ENCODE peak calls at places on chromosome 9, in four cellular contexts. S is adipocyte, Q is tibial artery, T is pancreas. Z is an unnamed sample.

GRCh38 chr9:35636135-35636876 is 14.4 kb downstream of the SIT1 start:
- DNase-seq in Q (peak), T (no peak), S (no peak), Z (no peak)

GRCh38 chr9:110257097-110257955 is 1.0 kb upstream of the TXN start:
- DNase-seq in S (peak), Q (no peak), T (peak), Z (peak)

GRCh38 chr9:114516913-114517312 is 11.6 kb upstream of the WHRN start:
- DNase-seq in T (no peak), S (no peak), Q (no peak), Z (peak)

GRCh38 chr9:135170535-135170934 is 83.1 kb downstream of the OLFM1 start:
- DNase-seq in S (no peak), T (no peak), Q (no peak), Z (no peak)

GRCh38 chr9:3874472-3875370 is 348.9 kb upstream of the RFX3 start:
- DNase-seq in S (no peak), T (no peak), Q (no peak), Z (no peak)

GRCh38 chr9:88781500-88782391 is 209.5 kb upstream of the S1PR3 start:
- DNase-seq in T (no peak), Q (peak), S (peak), Z (no peak)

GRCh38 chr9:93810028-93810971 is 144.9 kb downstream of the BARX1 start:
- DNase-seq in T (no peak), S (no peak), Q (no peak), Z (no peak)

GRCh38 chr9:106772523-106773290 is 90.3 kb upstream of the ZNF462 start:
- DNase-seq in S (peak), Q (no peak), T (no peak), Z (peak)

GRCh38 chr9:109251080-109251775 is 69.6 kb downstream of the EPB41L4B start:
- DNase-seq in S (peak), T (peak), Q (no peak), Z (peak)

GRCh38 chr9:86641970-86642369 is 287.8 kb upstream of the TUT7 start:
- DNase-seq in Q (no peak), S (no peak), T (no peak), Z (no peak)

GRCh38 chr9:133237271-133237731 is 28.3 kb upstream of the OBP2B start:
- DNase-seq in S (peak), Q (no peak), T (no peak), Z (no peak)

GRCh38 chr9:20604561-20604960 is 17.7 kb downstream of the MLLT3 start:
- DNase-seq in Q (no peak), S (peak), T (no peak), Z (no peak)

GRCh38 chr9:36986548-36987408 is 47.3 kb downstream of the PAX5 start:
- DNase-seq in T (no peak), S (no peak), Q (peak), Z (no peak)

GRCh38 chr9:76691761-76692313 is 72.4 kb upstream of the PCA3 start:
- DNase-seq in Q (no peak), T (no peak), S (no peak), Z (no peak)

GRCh38 chr9:86035827-86036440 is 63.4 kb downstream of the GOLM1 start:
- DNase-seq in S (no peak), T (no peak), Q (no peak), Z (no peak)

GRCh38 chr9:72557549-72557948 is 36.1 kb downstream of the TMC1 start:
- DNase-seq in S (peak), T (no peak), Q (no peak), Z (peak)

GRCh38 chr9:8679405-8679951 is 879.9 kb upstream of the DMAC1 start:
- DNase-seq in T (no peak), Q (no peak), S (no peak), Z (no peak)

GRCh38 chr9:121756477-121757285 is 105.2 kb downstream of the DAB2IP start:
- DNase-seq in T (peak), S (no peak), Q (no peak), Z (no peak)

GRCh38 chr9:106503759-106504158 is 359.2 kb upstream of the ZNF462 start:
- DNase-seq in Q (no peak), T (no peak), S (no peak), Z (no peak)

GRCh38 chr9:89896806-89897340 is 292.1 kb downstream of the GADD45G start:
- DNase-seq in Q (no peak), S (no peak), T (no peak), Z (no peak)

GRCh38 chr9:91682806-91683205 is 259.2 kb upstream of the NFIL3 start:
- DNase-seq in Q (no peak), S (peak), T (no peak), Z (peak)

GRCh38 chr9:114108016-114108833 is 9.1 kb upstream of the KIF12 start:
- DNase-seq in Q (peak), S (peak), T (peak), Z (peak)

GRCh38 chr9:20593131-20593530 is 29.2 kb downstream of the MLLT3 start:
- DNase-seq in Q (no peak), T (no peak), S (no peak), Z (no peak)

GRCh38 chr9:133103987-133104505 is 17.0 kb downstream of the RALGDS start:
- DNase-seq in T (peak), S (no peak), Q (peak), Z (no peak)

GRCh38 chr9:5455181-5455580 is 4.8 kb downstream of the CD274 start:
- DNase-seq in Q (no peak), T (no peak), S (peak), Z (peak)

GRCh38 chr9:15714746-15715145 is 161.9 kb downstream of the CCDC171 start:
- DNase-seq in S (no peak), Q (no peak), T (no peak), Z (no peak)

GRCh38 chr9:123929177-123929869 is 603 bp downstream of the DENND1A start:
- DNase-seq in Q (no peak), S (no peak), T (peak), Z (peak)

GRCh38 chr9:34010979-34011378 is 37.7 kb downstream of the UBAP2 start:
- DNase-seq in S (peak), T (no peak), Q (no peak), Z (peak)

GRCh38 chr9:115922441-115922840 is 231.2 kb upstream of the PAPPA start:
- DNase-seq in S (no peak), Q (no peak), T (no peak), Z (no peak)

DNA sequence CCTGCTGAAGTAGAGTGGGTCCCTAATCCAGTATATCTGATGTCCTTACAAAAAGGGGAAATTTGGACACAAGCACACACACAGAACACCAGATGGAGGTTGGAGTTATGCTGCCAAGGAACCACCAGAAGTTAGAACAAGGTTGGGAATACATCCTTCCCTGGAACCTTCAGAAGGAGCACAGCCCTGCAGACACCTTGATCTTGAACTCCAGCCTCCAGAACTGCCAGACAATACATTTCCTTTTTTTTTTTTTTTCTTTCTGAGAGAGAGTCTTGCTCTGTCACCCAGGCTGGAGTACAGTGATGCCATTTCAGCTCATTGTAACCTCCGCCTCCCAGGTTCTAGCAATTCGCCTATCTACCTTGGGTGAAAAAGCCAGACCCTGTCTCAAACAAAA is 7.1 kb upstream of the ODF2 start:
- DNase-seq in T (no peak), Q (no peak), S (no peak), Z (no peak)
- H3K4me3 ChIP-seq in T (no peak), Q (no peak), S (no peak), Z (no peak)

GRCh38 chr9:129178983-129179382 is 922 bp upstream of the IER5L start:
- DNase-seq in T (no peak), S (no peak), Q (no peak), Z (peak)
- H3K4me3 ChIP-seq in T (no peak), S (no peak), Q (no peak), Z (no peak)

GRCh38 chr9:83538890-83539238 is 663 bp upstream of the FRMD3 start:
- DNase-seq in Q (no peak), T (no peak), S (no peak), Z (no peak)

GRCh38 chr9:83535736-83536135 is 2.5 kb downstream of the FRMD3 start:
- DNase-seq in S (no peak), Q (no peak), T (no peak), Z (no peak)

GRCh38 chr9:83536332-83536731 is 1.9 kb downstream of the FRMD3 start:
- DNase-seq in T (no peak), Q (no peak), S (no peak), Z (no peak)

GRCh38 chr9:83537331-83538171 is 650 bp downstream of the FRMD3 start:
- DNase-seq in S (peak), Q (no peak), T (peak), Z (no peak)

DNA sequence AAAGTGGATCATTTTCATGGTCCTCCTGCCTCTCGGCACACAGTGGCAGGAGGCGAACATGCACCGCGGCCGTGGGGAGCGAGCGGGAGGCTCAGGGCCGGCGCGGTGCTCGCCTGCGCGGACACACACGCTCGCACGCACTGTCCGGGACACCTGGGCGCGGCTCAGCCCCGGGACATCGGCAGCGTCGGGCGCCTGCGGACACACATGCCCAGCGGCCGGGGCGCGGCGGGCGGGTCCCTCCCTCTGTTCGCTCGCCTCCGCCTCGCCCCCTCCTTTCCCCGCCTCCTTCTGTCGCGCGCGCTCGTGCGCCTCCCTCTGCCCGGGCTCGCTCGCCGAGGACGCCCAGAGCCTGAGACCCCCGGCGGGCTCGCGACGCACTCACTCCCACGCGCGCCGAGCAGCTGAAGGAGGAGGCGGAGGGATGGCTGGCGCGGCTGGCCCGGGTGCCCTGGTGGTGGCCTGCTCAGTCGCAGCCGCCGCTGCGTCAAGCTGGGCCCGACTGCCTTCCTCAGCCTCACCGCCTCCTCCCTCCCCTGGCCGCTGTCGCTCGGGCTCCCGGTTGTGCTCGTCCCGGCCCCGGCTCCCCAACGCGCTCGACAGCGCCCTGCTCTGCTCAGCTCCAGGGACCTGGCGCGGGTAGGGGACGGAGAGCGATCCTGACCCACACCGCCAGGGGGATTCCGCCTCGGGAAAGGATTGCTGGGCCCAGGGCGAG is at the start of gene FRMD3:
- DNase-seq in S (peak), Q (peak), T (peak), Z (peak)
- H3K4me3 ChIP-seq in S (peak), Q (peak), T (peak), Z (peak)

DNA sequence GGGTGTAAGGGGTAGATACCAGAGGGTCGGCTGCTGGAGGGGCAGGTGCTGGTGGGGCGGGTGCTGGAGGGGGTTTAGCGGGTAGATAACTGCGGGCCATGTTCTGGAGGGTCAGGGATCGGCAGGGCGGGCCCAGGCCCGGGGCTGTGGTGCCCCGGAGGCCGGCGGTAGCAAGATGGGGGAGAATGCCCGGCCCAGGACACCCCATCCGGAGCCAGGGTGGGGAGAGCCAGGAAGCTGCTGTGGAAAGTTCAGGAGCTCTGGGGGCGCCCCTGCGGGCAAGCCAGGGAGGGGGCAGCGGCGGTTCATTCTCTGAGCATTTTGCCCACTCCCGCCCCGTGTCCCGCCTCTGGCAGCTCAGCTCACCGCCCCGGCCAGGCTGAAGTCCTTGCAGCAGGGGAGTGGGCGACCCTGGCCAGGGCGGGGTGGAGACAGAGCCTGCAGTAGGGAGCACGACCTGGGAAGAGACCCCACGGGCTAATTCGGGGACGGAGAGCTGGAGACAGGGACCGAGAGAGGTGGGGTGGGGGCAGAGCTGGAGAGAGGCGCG is 538 bp downstream of the PRRT1B start:
- DNase-seq in S (no peak), Q (no peak), T (no peak), Z (no peak)
- H3K4me3 ChIP-seq in S (no peak), Q (peak), T (peak), Z (no peak)

Z was measured in bronchial epithelial cell.